ENCODE peak calls at places on chromosomes 5 and 9, in eight cellular contexts. U is K562, T is sigmoid colon, E is ovary, V is transverse colon, H is SK-N-SH, Q is A549, N is upper lobe of left lung. D is an unnamed sample. For H3K4me1, the result is how much of the 10 kb centered on the place peaks cover.

GRCh38 chr9:135502168-135502872 is 1.8 kb downstream of the MRPS2 start:
- DNase-seq in E (no peak), H (peak), U (no peak), V (no peak), T (peak), N (no peak), Q (no peak), D (no peak)

GRCh38 chr9:129783516-129784361 is 19.2 kb upstream of the TOR1B start:
- DNase-seq in T (peak), E (peak), Q (peak), H (peak), V (peak), U (peak), N (peak), D (peak)

GRCh38 chr9:97517331-97518089 is 16.0 kb downstream of the TMOD1 start:
- DNase-seq in T (no peak), N (no peak), Q (no peak), U (no peak), V (no peak), H (no peak), E (no peak), D (no peak)

GRCh38 chr9:80787636-80788035 is 901.7 kb downstream of the TLE1 start:
- DNase-seq in E (no peak), T (no peak), N (no peak), V (no peak), Q (no peak), U (no peak), H (no peak), D (no peak)

GRCh38 chr9:111533099-111533785 is 8.3 kb downstream of the ZNF483 start:
- DNase-seq in U (no peak), H (no peak), T (no peak), N (no peak), Q (no peak), V (no peak), E (no peak), D (no peak)

GRCh38 chr5:149062371-149063016 is 368 bp downstream of the SH3TC2 start:
- DNase-seq in Q (peak), H (no peak), E (no peak), V (peak), T (no peak), N (peak), U (peak), D (peak)

GRCh38 chr5:27708579-27708978 is 670.2 kb upstream of the CDH9 start:
- DNase-seq in T (no peak), Q (peak), N (no peak), V (no peak), E (no peak), H (no peak), U (no peak), D (no peak)

GRCh38 chr5:143418140-143418866 is 14.8 kb upstream of the NR3C1 start:
- DNase-seq in N (no peak), E (no peak), V (no peak), Q (no peak), T (no peak), H (no peak), U (no peak), D (no peak)

GRCh38 chr5:41636605-41637004 is 126.2 kb upstream of the PLCXD3 start:
- DNase-seq in T (no peak), Q (peak), H (peak), E (no peak), V (no peak), N (no peak), U (peak), D (no peak)

GRCh38 chr9:135087899-135088347 is 455 bp downstream of the OLFM1 start:
- DNase-seq in Q (no peak), N (no peak), V (no peak), H (no peak), U (no peak), E (no peak), T (no peak), D (no peak)

GRCh38 chr9:15277400-15278137 is 29.4 kb downstream of the TTC39B start:
- DNase-seq in Q (peak), U (peak), E (no peak), H (peak), N (no peak), V (no peak), T (no peak), D (no peak)

GRCh38 chr9:124894741-124895170 is 32.8 kb downstream of the ARPC5L start:
- DNase-seq in V (no peak), U (peak), T (no peak), N (no peak), H (no peak), E (no peak), Q (peak), D (no peak)

GRCh38 chr5:172543484-172544298 is 89.4 kb upstream of the SH3PXD2B start:
- DNase-seq in N (peak), E (peak), V (no peak), H (no peak), Q (no peak), T (peak), U (no peak), D (no peak)

GRCh38 chr9:130891699-130892502 is 4.7 kb downstream of the QRFP start:
- DNase-seq in U (no peak), T (no peak), V (no peak), H (peak), Q (no peak), N (no peak), E (peak), D (no peak)

GRCh38 chr9:94975480-94976452 is 249.3 kb downstream of the AOPEP start:
- DNase-seq in T (no peak), U (no peak), H (no peak), N (no peak), E (no peak), Q (no peak), V (no peak), D (no peak)

GRCh38 chr5:41519801-41520200 is 9.4 kb upstream of the PLCXD3 start:
- DNase-seq in E (no peak), H (no peak), Q (peak), T (no peak), V (no peak), N (no peak), U (no peak), D (no peak)

GRCh38 chr9:113484258-113484730 is 20.8 kb downstream of the RGS3 start:
- DNase-seq in U (no peak), T (peak), H (peak), Q (peak), V (peak), E (peak), N (no peak), D (no peak)

GRCh38 chr5:157476699-157477408 is 16.8 kb downstream of the NIPAL4 start:
- DNase-seq in N (no peak), T (peak), U (peak), Q (peak), V (no peak), E (no peak), H (peak), D (no peak)

GRCh38 chr5:154580422-154580821 is 102.4 kb upstream of the HAND1 start:
- DNase-seq in V (no peak), E (no peak), T (no peak), N (no peak), H (no peak), Q (no peak), U (no peak), D (no peak)

GRCh38 chr9:87436694-87437093 is 61.0 kb upstream of the DAPK1 start:
- DNase-seq in H (no peak), E (no peak), N (no peak), Q (no peak), T (no peak), U (no peak), V (no peak), D (no peak)

GRCh38 chr5:29238115-29238514 is 1955.4 kb upstream of the CDH6 start:
- DNase-seq in T (no peak), U (no peak), Q (no peak), N (no peak), H (no peak), E (no peak), V (no peak), D (no peak)

GRCh38 chr9:4762108-4762888 is 21.3 kb upstream of the AK3 start:
- DNase-seq in N (peak), E (peak), T (peak), H (peak), U (peak), Q (peak), V (peak), D (peak)

GRCh38 chr5:172569862-172570558 is 71.1 kb upstream of the NEURL1B start:
- DNase-seq in U (no peak), H (no peak), T (no peak), N (no peak), Q (no peak), E (no peak), V (peak), D (no peak)

GRCh38 chr5:79229357-79230174 is 6.4 kb upstream of the JMY start:
- DNase-seq in U (no peak), V (no peak), E (no peak), Q (no peak), H (peak), N (no peak), T (no peak), D (no peak)

GRCh38 chr9:33817327-33818166 is 587 bp downstream of the UBE2R2 start:
- DNase-seq in T (peak), Q (peak), V (peak), E (peak), H (peak), U (peak), N (peak), D (no peak)

GRCh38 chr9:28853487-28853886 is 1280.2 kb upstream of the C9orf72 start:
- DNase-seq in U (no peak), T (no peak), N (no peak), V (no peak), E (no peak), Q (peak), H (no peak), D (no peak)

GRCh38 chr5:116289276-116289675 is 204.5 kb downstream of the COMMD10 start:
- DNase-seq in H (no peak), Q (no peak), T (no peak), E (no peak), V (no peak), U (no peak), N (no peak), D (no peak)

GRCh38 chr5:43008369-43009158 is 31.6 kb downstream of the ANXA2R start:
- DNase-seq in U (peak), N (peak), V (peak), H (peak), Q (peak), E (peak), T (peak), D (peak)

GRCh38 chr5:141615991-141616715 is 2.6 kb downstream of the DIAPH1 start:
- DNase-seq in Q (no peak), T (no peak), U (peak), H (no peak), V (no peak), E (no peak), N (no peak), D (no peak)
- H3K4me3 ChIP-seq in Q (no peak), T (no peak), U (peak), H (no peak), V (no peak), E (no peak), N (no peak), D (no peak)

GRCh38 chr9:127905788-127906191 is 6.4 kb upstream of the ST6GALNAC6 start:
- DNase-seq in T (no peak), E (no peak), U (no peak), V (peak), H (no peak), N (peak), Q (no peak), D (no peak)

GRCh38 chr9:127904518-127904887 is 5.1 kb upstream of the ST6GALNAC6 start:
- DNase-seq in H (peak), U (peak), V (no peak), T (peak), N (peak), E (peak), Q (no peak), D (no peak)

GRCh38 chr9:127904888-127905728 is 5.7 kb upstream of the ST6GALNAC6 start:
- DNase-seq in Q (no peak), H (no peak), N (peak), V (peak), T (no peak), U (peak), E (no peak), D (no peak)

GRCh38 chr9:127907867-127908659 is 8.7 kb upstream of the ST6GALNAC6 start:
- DNase-seq in Q (no peak), V (peak), N (no peak), H (no peak), T (no peak), E (no peak), U (no peak), D (no peak)

GRCh38 chr9:127903557-127904475 is 4.4 kb upstream of the ST6GALNAC6 start:
- DNase-seq in N (peak), E (peak), H (no peak), T (peak), U (peak), V (peak), Q (no peak), D (no peak)
- H3K4me1 ChIP-seq in N (half or more), E (under half), H (under half), T (under half), U (under half), V (half or more), Q (under half), D (half or more)

DNA sequence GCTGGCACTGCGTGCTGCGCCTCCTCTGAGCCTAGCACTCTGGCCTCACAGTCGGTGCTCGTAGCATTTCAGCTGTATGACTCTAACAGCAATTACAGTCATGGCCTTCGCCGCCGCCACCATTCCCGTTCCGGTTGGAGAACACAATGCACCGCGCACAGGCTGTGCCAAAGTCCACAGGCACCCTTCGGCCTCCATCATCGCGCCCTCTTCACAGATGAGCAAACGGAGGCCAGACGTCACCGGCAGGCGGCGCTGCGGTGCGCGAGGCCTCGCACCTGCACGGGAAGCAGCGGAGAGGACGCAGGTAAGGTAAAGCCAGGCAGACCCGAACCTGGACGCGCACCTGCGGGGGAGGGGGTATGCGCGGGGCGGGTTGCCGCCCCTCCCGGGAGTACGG is 128.9 kb downstream of the BARX1 start:
- DNase-seq in E (no peak), H (no peak), T (no peak), N (no peak), V (no peak), U (no peak), Q (peak), D (peak)
- TF ChIP-seq EP300 in E (no peak), H (no peak), T (no peak), N (no peak), V (no peak), U (no peak), Q (no peak), D (no peak)

DNA sequence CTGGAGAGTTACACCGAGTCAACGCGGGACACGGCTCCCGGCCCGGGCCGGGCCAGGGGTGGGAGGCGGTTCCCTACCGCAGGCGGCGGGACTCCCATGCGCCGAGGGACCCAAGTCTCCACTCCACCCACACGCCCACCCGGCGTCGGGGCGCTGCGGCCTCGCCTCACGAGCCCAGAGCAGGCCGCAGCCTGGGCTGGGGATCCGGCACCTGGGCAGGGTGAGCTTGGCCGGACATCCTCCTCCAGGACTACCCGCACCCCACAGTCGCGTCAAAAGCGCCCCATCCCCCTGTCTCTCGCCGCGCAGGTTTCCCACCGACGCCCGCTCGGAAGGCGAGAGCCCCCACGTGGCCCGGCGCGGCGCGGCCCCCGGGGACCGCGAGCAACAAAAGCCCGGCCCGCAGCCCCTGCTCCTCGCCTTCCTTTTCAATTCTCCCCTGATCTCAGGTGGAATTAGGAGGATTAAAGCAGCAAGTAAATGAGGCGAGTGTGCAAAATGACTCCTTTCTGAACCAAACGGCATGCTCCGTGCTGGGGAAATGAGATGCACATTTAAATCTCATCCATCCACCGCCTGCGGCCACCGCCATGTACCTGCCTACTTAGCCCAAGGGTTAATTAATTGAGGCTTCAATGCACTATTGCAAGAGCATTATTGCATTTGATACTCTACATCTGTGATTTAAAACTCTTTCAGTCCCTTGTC is 196.6 kb upstream of the TBCA start:
- DNase-seq in T (no peak), U (no peak), E (no peak), N (no peak), Q (no peak), V (no peak), H (peak), D (no peak)
- H3K4me3 ChIP-seq in T (peak), U (no peak), E (peak), N (peak), Q (no peak), V (peak), H (peak), D (peak)

GRCh38 chr5:22079002-22079401 is 774.1 kb downstream of the CDH12 start:
- DNase-seq in H (no peak), Q (no peak), V (no peak), T (no peak), N (no peak), U (no peak), E (no peak), D (no peak)
- H3K4me1 ChIP-seq in H (under half), Q (under half), V (under half), T (under half), N (under half), U (under half), E (under half), D (under half)

GRCh38 chr5:66929995-66930394 is 266.6 kb downstream of the CD180 start:
- DNase-seq in V (no peak), E (no peak), T (no peak), U (no peak), Q (no peak), N (no peak), H (no peak), D (no peak)
- TF ChIP-seq EP300 in V (no peak), E (no peak), T (no peak), U (no peak), Q (no peak), N (no peak), H (no peak), D (no peak)

DNA sequence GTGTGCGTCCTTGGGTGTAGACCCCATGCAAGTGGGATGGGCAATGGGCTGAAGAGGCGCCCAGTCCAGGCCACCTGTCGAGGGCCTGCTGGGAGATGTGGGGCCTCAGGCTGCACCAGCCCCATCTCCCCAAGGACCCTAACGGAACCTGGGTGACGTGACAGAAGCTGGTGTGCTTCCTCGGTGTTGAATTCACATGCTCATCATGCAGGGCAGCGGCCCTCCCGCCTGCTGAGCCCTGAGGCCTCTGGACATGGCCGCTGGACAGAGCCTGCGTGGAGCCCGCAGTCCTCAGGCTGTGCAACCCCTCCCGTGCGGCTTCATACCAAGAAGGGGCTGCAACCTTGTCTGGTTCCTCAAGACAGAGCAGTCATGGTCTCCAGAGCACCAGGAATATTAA is 26.8 kb downstream of the TERT start:
- DNase-seq in E (no peak), U (no peak), V (no peak), H (no peak), N (no peak), T (no peak), Q (no peak), D (no peak)
- H3K4me3 ChIP-seq in E (no peak), U (no peak), V (no peak), H (no peak), N (no peak), T (no peak), Q (no peak), D (no peak)

D was measured in esophagus muscularis mucosa.